ENCODE peak calls at places on chromosomes 6 and 20, in four cellular contexts. Q, H, I and U are unnamed samples.

GRCh38 chr6:85418059-85418458 is 31.8 kb upstream of the NT5E start:
- DNase-seq in Q (peak; percentile 38), H (no peak), I (no peak), U (no peak)

GRCh38 chr6:47922391-47922790 is 140.6 kb downstream of the OPN5 start:
- DNase-seq in Q (no peak), H (no peak), I (no peak), U (no peak)

GRCh38 chr6:24595910-24596525 is 50.0 kb downstream of the KIAA0319 start:
- DNase-seq in Q (no peak), H (no peak), I (no peak), U (no peak)

GRCh38 chr6:34484899-34485298 is 19.0 kb downstream of the PACSIN1 start:
- DNase-seq in Q (peak; percentile 92), H (no peak), I (no peak), U (no peak)

GRCh38 chr6:143596857-143597256 is 80.9 kb upstream of the PHACTR2 start:
- DNase-seq in Q (no peak), H (no peak), I (no peak), U (no peak)

GRCh38 chr6:87900160-87900698 is 147.4 kb upstream of the SPACA1 start:
- DNase-seq in Q (no peak), H (no peak), I (no peak), U (no peak)

GRCh38 chr20:23363257-23363649 is 1.3 kb downstream of the GZF1 start:
- DNase-seq in Q (no peak), H (no peak), I (no peak), U (no peak)

GRCh38 chr6:19789100-19789805 is 47.9 kb upstream of the ID4 start:
- DNase-seq in Q (no peak), H (no peak), I (no peak), U (no peak)

GRCh38 chr6:54286141-54286540 is 22.1 kb upstream of the TINAG start:
- DNase-seq in Q (peak; percentile 5), H (no peak), I (no peak), U (no peak)

GRCh38 chr6:63640062-63640461 is 4.5 kb downstream of the PHF3 start:
- DNase-seq in Q (peak; percentile 12), H (no peak), I (no peak), U (no peak)

GRCh38 chr6:157840776-157841175 is 17.7 kb downstream of the SNX9 start:
- DNase-seq in Q (no peak), H (no peak), I (no peak), U (no peak)

GRCh38 chr6:7098974-7099373 is 8.8 kb upstream of the RREB1 start:
- DNase-seq in Q (no peak), H (no peak), I (no peak), U (no peak)

GRCh38 chr20:31566658-31567379 is 38.3 kb upstream of the ID1 start:
- DNase-seq in Q (peak; percentile 80), H (no peak), I (no peak), U (no peak)

GRCh38 chr6:628772-629171 is 28.1 kb downstream of the HUS1B start:
- DNase-seq in Q (no peak), H (no peak), I (no peak), U (no peak)

DNA sequence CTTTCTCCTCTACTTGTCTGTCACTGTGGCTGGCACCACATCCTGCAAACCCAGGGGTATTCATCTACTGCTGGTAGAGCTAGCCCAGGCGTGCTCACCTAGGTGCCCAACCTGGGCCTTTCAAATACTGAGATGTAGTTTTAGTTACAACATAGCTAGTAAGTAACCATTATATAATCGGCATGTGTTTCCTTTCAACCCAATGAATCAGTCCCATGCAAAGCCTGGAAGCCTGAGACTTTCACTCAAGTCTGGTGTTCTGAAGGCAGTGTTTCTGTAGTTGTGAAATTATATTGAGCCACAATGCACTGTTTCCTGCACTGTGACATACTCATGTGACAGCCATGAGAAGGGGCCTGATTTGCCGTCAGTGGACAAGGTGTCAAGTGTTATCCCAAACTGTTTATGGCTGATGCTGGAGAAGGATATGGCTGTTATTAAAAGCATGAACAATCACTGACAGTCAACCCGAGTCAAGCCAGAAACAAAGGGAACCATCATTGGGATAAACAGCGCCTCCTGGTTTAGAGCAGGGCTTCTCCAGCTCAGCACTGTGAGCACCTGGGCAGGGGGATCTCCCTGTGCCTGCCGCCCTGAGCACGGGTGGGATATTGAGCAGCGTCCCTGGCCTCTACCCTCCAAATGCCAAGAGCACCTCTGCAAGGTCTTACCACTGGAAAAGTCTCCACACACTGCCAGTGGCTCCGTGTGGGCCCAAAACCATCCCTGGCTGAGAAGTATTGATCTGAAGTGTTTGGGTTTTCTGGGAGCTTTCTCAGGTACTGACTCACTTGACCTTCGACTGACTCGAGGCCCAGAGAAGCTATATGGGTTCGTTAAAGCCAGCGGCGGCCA is 1.6 kb downstream of the PSMA7 start:
- DNase-seq in Q (no peak), H (peak; percentile 64), I (no peak), U (peak; percentile 58)
- TF ChIP-seq CTCF in Q (no peak), H (no peak), I (no peak), U (peak; percentile 52)

GRCh38 chr6:158999669-159000403 is at the start of gene RSPH3:
- DNase-seq in Q (peak; percentile 96), H (peak; percentile 98), I (peak; percentile 85), U (peak; percentile 97)
- TF ChIP-seq CTCF in Q (peak; percentile 38), H (no peak), I (no peak), U (no peak)

GRCh38 chr6:41371461-41371991 is 36.1 kb downstream of the NCR2 start:
- DNase-seq in Q (no peak), H (peak; percentile 33), I (no peak), U (peak; percentile 64)
- TF ChIP-seq CTCF in Q (no peak), H (no peak), I (peak; percentile 22), U (peak; percentile 49)

GRCh38 chr6:32224696-32225095 is 829 bp upstream of the NOTCH4 start:
- DNase-seq in Q (no peak), H (no peak), I (no peak), U (no peak)
- TF ChIP-seq CTCF in Q (no peak), H (no peak), I (no peak), U (no peak)